ENCODE peak calls at places on chromosomes 7 and 10, in seven cellular contexts. I is cardiac fibroblast; Q is PC-3; D is activated CD8-positive, alpha-beta T cell treated with anti-CD3 and anti-CD28 coated beads for 36 hours; T is HepG2; S is BJ; Y is glutamatergic neuron. G is an unnamed sample.

GRCh38 chr10:95245425-95246055 is 45.3 kb downstream of the PDLIM1 start:
- DNase-seq in Y (no peak), D (no peak), I (no peak), S (no peak), Q (no peak), T (no peak), G (peak)

GRCh38 chr7:27186450-27187157 is 1.6 kb upstream of the HOXA11 start:
- DNase-seq in S (peak), T (no peak), Q (no peak), Y (no peak), I (no peak), D (no peak), G (no peak)

GRCh38 chr7:132095111-132095765 is 481.0 kb downstream of the PLXNA4 start:
- DNase-seq in T (no peak), I (no peak), S (no peak), Y (no peak), Q (no peak), D (no peak), G (no peak)

GRCh38 chr10:71999360-72000072 is 35.3 kb downstream of the CHST3 start:
- DNase-seq in I (peak), Q (no peak), S (peak), T (no peak), Y (no peak), D (no peak), G (no peak)

GRCh38 chr10:111360260-111360925 is 283.6 kb downstream of the ADRA2A start:
- DNase-seq in S (peak), D (peak), I (peak), Y (peak), T (peak), Q (peak), G (peak)

GRCh38 chr10:102113956-102114857 is 6.0 kb downstream of the LDB1 start:
- DNase-seq in Q (no peak), S (no peak), Y (peak), D (peak), T (no peak), I (no peak), G (no peak)

GRCh38 chr7:29968683-29969457 is 20.7 kb downstream of the SCRN1 start:
- DNase-seq in Q (peak), S (no peak), D (no peak), Y (no peak), T (no peak), I (peak), G (no peak)

GRCh38 chr7:45267262-45267661 is 109.7 kb downstream of the RAMP3 start:
- DNase-seq in S (no peak), D (no peak), Y (no peak), Q (no peak), T (no peak), I (no peak), G (no peak)

GRCh38 chr10:48931188-48931587 is 8.5 kb downstream of the LRRC18 start:
- DNase-seq in Q (no peak), S (no peak), D (no peak), T (no peak), Y (no peak), I (no peak), G (no peak)

GRCh38 chr7:155944901-155945300 is 132.6 kb upstream of the SHH start:
- DNase-seq in T (no peak), Q (no peak), Y (no peak), I (no peak), D (no peak), S (no peak), G (no peak)

GRCh38 chr7:87574630-87575029 is 26.1 kb downstream of the ABCB1 start:
- DNase-seq in Q (peak), S (peak), I (peak), T (peak), Y (no peak), D (peak), G (peak)

GRCh38 chr10:94183666-94184264 is 179.0 kb downstream of the NOC3L start:
- DNase-seq in S (peak), Q (peak), Y (no peak), D (peak), I (peak), T (no peak), G (no peak)

GRCh38 chr10:42950606-42951485 is 126.0 kb upstream of the RET start:
- DNase-seq in Y (no peak), S (no peak), Q (no peak), D (no peak), T (no peak), I (no peak), G (no peak)

GRCh38 chr7:74625446-74625845 is 32.1 kb upstream of the GTF2I start:
- DNase-seq in I (peak), Y (no peak), S (peak), D (no peak), Q (peak), T (peak), G (no peak)

GRCh38 chr7:42174391-42174848 is 62.6 kb downstream of the GLI3 start:
- DNase-seq in Y (no peak), I (no peak), S (no peak), D (no peak), Q (peak), T (no peak), G (no peak)

GRCh38 chr7:98250789-98251188 is 1.2 kb downstream of the TECPR1 start:
- DNase-seq in D (peak), Y (no peak), Q (peak), T (no peak), I (no peak), S (no peak), G (peak)

GRCh38 chr10:62136931-62137330 is 131.7 kb downstream of the RTKN2 start:
- DNase-seq in S (peak), I (no peak), Q (peak), Y (no peak), D (no peak), T (no peak), G (no peak)

GRCh38 chr10:1633783-1634182 is 103.5 kb downstream of the ADARB2 start:
- DNase-seq in T (no peak), Q (no peak), I (no peak), Y (no peak), D (no peak), S (no peak), G (no peak)

GRCh38 chr10:82377608-82378007 is 502.6 kb downstream of the NRG3 start:
- DNase-seq in D (no peak), Q (no peak), S (no peak), T (no peak), I (peak), Y (no peak), G (peak)
- TF ChIP-seq CTCF in D (no peak), Q (no peak), S (peak), T (no peak), I (peak), Y (peak), G (peak)

GRCh38 chr10:14302035-14302434 is 28.7 kb downstream of the FRMD4A start:
- DNase-seq in D (no peak), T (no peak), S (no peak), Y (no peak), I (peak), Q (peak), G (no peak)
- TF ChIP-seq CTCF in D (peak), T (no peak), S (peak), Y (peak), I (peak), Q (peak), G (peak)

GRCh38 chr10:104638861-104639594 is 2.1 kb upstream of the SORCS3 start:
- DNase-seq in D (no peak), S (no peak), I (no peak), Q (no peak), T (no peak), Y (peak), G (peak)
- TF ChIP-seq CTCF in D (peak), S (peak), I (peak), Q (no peak), T (peak), Y (peak), G (peak)

DNA sequence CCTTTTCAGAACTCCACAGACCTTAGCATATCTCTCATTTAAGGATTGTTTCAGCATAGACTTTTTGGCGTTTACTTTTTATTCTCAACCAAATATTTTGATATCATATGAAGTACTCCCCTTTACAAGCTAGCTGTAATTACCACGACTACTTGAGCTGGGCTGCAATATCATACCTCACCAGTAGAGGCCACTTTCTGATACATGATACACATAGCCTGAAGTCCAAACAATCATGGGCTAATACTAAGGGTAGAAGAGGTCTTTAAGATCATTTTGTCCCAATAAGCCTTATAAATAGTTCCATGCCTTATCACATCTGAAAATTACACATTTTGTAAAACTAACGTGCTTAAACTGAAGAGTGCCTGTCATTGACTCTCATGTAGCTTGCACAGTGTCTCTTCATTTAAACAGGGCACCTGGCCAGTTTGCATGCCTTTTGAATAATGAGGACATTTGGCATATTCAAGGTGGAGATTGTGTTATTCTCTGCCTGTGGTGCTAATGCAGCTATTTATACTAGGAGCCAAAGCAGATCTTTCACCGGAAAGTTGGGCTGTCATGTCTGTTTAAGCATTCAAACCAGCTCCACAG is 403.7 kb upstream of the ZMIZ1 start:
- DNase-seq in S (no peak), I (peak), T (no peak), Y (no peak), Q (peak), D (peak), G (no peak)
- TF ChIP-seq CTCF in S (peak), I (peak), T (peak), Y (peak), Q (peak), D (peak), G (peak)

GRCh38 chr7:28536259-28536658 is 123.9 kb downstream of the CREB5 start:
- DNase-seq in T (no peak), I (peak), Q (peak), Y (no peak), D (no peak), S (no peak), G (no peak)
- TF ChIP-seq CTCF in T (no peak), I (peak), Q (peak), Y (no peak), D (no peak), S (peak), G (peak)

GRCh38 chr7:18064242-18064838 is 36.7 kb upstream of the PRPS1L1 start:
- DNase-seq in D (peak), S (no peak), Q (peak), Y (peak), T (peak), I (peak), G (no peak)
- TF ChIP-seq CTCF in D (peak), S (peak), Q (peak), Y (peak), T (peak), I (peak), G (peak)

GRCh38 chr7:128030999-128031681 is at the start of gene LRRC4:
- DNase-seq in Q (no peak), D (peak), I (peak), Y (peak), S (no peak), T (no peak), G (peak)
- TF ChIP-seq CTCF in Q (no peak), D (no peak), I (no peak), Y (no peak), S (no peak), T (no peak), G (no peak)